ENCODE peak calls at places on chromosomes 12 and 14, in nine cellular contexts. X, R, C, M, V, L, O, J and P are unnamed samples.

GRCh38 chr12:80848858-80849257 is 88.9 kb downstream of the LIN7A start:
- DNase-seq in L (no peak), X (no peak), J (no peak), M (no peak), C (no peak), R (no peak), V (no peak), O (no peak), P (no peak)

GRCh38 chr14:68636597-68636996 is 156.3 kb downstream of the ZFP36L1 start:
- DNase-seq in C (no peak), J (no peak), X (no peak), R (no peak), O (no peak), M (no peak), V (no peak), L (no peak), P (no peak)

GRCh38 chr12:105740970-105741725 is 397.6 kb downstream of the NUAK1 start:
- DNase-seq in C (no peak), M (no peak), J (no peak), X (no peak), L (no peak), V (peak), O (no peak), R (no peak), P (no peak)

GRCh38 chr14:61898568-61898967 is 136.3 kb downstream of the SNAPC1 start:
- DNase-seq in X (no peak), R (no peak), O (no peak), C (no peak), V (peak), J (no peak), M (no peak), L (no peak), P (no peak)

GRCh38 chr12:124536613-124537012 is 30.8 kb downstream of the NCOR2 start:
- DNase-seq in O (no peak), V (no peak), C (no peak), M (no peak), X (no peak), R (no peak), L (no peak), J (no peak), P (no peak)

GRCh38 chr14:50871223-50871622 is 630 bp upstream of the ABHD12B start:
- DNase-seq in J (no peak), L (no peak), O (no peak), C (no peak), R (no peak), V (no peak), X (no peak), M (no peak), P (no peak)

GRCh38 chr12:111031956-111032919 is 111.9 kb upstream of the MYL2 start:
- DNase-seq in O (no peak), J (no peak), V (no peak), M (no peak), C (no peak), R (no peak), L (no peak), X (no peak), P (no peak)

GRCh38 chr14:69282448-69282847 is 22.5 kb downstream of the GALNT16 start:
- DNase-seq in R (no peak), O (no peak), M (no peak), V (no peak), J (no peak), X (no peak), L (no peak), C (no peak), P (no peak)

GRCh38 chr14:88098128-88098527 is 93.2 kb downstream of the GPR65 start:
- DNase-seq in R (no peak), X (no peak), C (no peak), M (no peak), O (no peak), L (no peak), J (no peak), V (no peak), P (no peak)

GRCh38 chr14:76761849-76762616 is 765 bp downstream of the VASH1 start:
- DNase-seq in J (no peak), O (no peak), L (no peak), C (peak), M (no peak), X (no peak), R (no peak), V (no peak), P (no peak)

GRCh38 chr12:66232258-66232657 is 43.2 kb downstream of the IRAK3 start:
- DNase-seq in O (no peak), M (no peak), L (no peak), X (no peak), J (no peak), R (peak), V (no peak), C (no peak), P (no peak)

GRCh38 chr12:64922853-64923252 is 98.4 kb downstream of the TBC1D30 start:
- DNase-seq in X (no peak), O (no peak), M (no peak), C (no peak), L (no peak), V (no peak), R (no peak), J (no peak), P (no peak)

GRCh38 chr14:55074662-55075061 is 23.2 kb downstream of the MAPK1IP1L start:
- DNase-seq in X (no peak), J (no peak), L (no peak), C (no peak), V (no peak), R (no peak), O (no peak), M (no peak), P (no peak)

GRCh38 chr12:1220127-1221092 is 229.4 kb downstream of the ERC1 start:
- DNase-seq in R (no peak), L (no peak), M (no peak), J (no peak), X (no peak), V (no peak), O (no peak), C (no peak), P (no peak)

GRCh38 chr12:24778486-24779304 is 170.2 kb downstream of the BCAT1 start:
- DNase-seq in O (no peak), L (peak), J (no peak), R (peak), V (no peak), M (no peak), X (no peak), C (peak), P (no peak)

GRCh38 chr14:95023886-95024285 is 133.4 kb downstream of the DICER1 start:
- DNase-seq in X (no peak), L (no peak), C (no peak), O (no peak), M (no peak), V (no peak), J (no peak), R (no peak), P (no peak)

GRCh38 chr14:99619873-99620834 is 16.1 kb upstream of the CCDC85C start:
- DNase-seq in C (no peak), V (peak), M (peak), X (no peak), R (no peak), O (no peak), L (no peak), J (no peak), P (no peak)

GRCh38 chr12:6026998-6027397 is 81.9 kb upstream of the ANO2 start:
- DNase-seq in M (no peak), X (no peak), C (no peak), O (no peak), V (no peak), J (no peak), R (no peak), L (no peak), P (no peak)

GRCh38 chr12:8642775-8643174 is 19.9 kb downstream of the MFAP5 start:
- DNase-seq in X (no peak), R (no peak), O (no peak), M (no peak), V (no peak), J (no peak), L (no peak), C (no peak), P (no peak)

GRCh38 chr14:39266589-39266870 is 32.8 kb downstream of the MIA2 start:
- DNase-seq in O (peak), X (peak), R (peak), C (no peak), L (peak), J (no peak), M (no peak), V (peak), P (no peak)

GRCh38 chr12:109157986-109158385 is 41.6 kb downstream of the ACACB start:
- DNase-seq in C (no peak), O (no peak), X (no peak), M (no peak), J (no peak), V (no peak), R (no peak), L (no peak), P (no peak)

GRCh38 chr12:12445882-12446181 is 89.0 kb downstream of the BORCS5 start:
- DNase-seq in J (no peak), V (no peak), R (no peak), O (no peak), M (no peak), X (no peak), C (no peak), L (no peak), P (no peak)

GRCh38 chr14:100537701-100538565 is 49.3 kb downstream of the BEGAIN start:
- DNase-seq in O (no peak), X (no peak), J (peak), L (no peak), R (no peak), M (peak), C (peak), V (peak), P (no peak)

GRCh38 chr12:92108651-92109050 is 37.0 kb downstream of the BTG1 start:
- DNase-seq in C (no peak), L (no peak), M (no peak), V (no peak), O (no peak), J (no peak), X (no peak), R (no peak), P (no peak)

GRCh38 chr12:92908108-92908507 is 21.0 kb downstream of the EEA1 start:
- DNase-seq in J (no peak), M (no peak), O (no peak), L (no peak), V (no peak), X (no peak), C (no peak), R (no peak), P (no peak)

GRCh38 chr14:75282166-75282547 is 3.5 kb downstream of the FOS start:
- DNase-seq in X (peak), M (no peak), R (no peak), O (peak), J (no peak), C (no peak), L (no peak), V (no peak), P (peak)

GRCh38 chr12:53593031-53593430 is 33.2 kb downstream of the ATF7 start:
- DNase-seq in X (no peak), O (no peak), M (no peak), J (no peak), V (no peak), L (no peak), R (no peak), C (no peak), P (no peak)

GRCh38 chr14:91327661-91328312 is 83.3 kb upstream of the GPR68 start:
- DNase-seq in M (no peak), O (no peak), R (no peak), V (no peak), C (no peak), J (no peak), L (no peak), X (no peak), P (no peak)

GRCh38 chr12:111598637-111599458 is at the start of gene ATXN2:
- DNase-seq in J (peak), X (peak), M (peak), V (peak), R (peak), L (peak), O (peak), C (peak), P (peak)

GRCh38 chr12:78880078-78880477 is 15.5 kb downstream of the SYT1 start:
- DNase-seq in L (peak), V (no peak), O (no peak), R (no peak), M (no peak), J (no peak), X (no peak), C (no peak), P (no peak)